ENCODE peak calls at places on chromosome 10, in seven cellular contexts. H, I, B, W, A, Y and V are unnamed samples.

GRCh38 chr10:130028465-130028819 is 64.4 kb upstream of the EBF3 start:
- DNase-seq in H (no peak), I (no peak), B (no peak), W (no peak), A (no peak), Y (peak), V (no peak)

GRCh38 chr10:69224862-69225657 is 4.9 kb downstream of the HKDC1 start:
- DNase-seq in H (no peak), I (no peak), B (no peak), W (no peak), A (no peak), Y (no peak), V (no peak)

GRCh38 chr10:5461201-5461585 is 38.2 kb downstream of the CALML5 start:
- DNase-seq in H (no peak), I (no peak), B (no peak), W (no peak), A (no peak), Y (no peak), V (no peak)

GRCh38 chr10:133334495-133335237 is 2.0 kb downstream of the CALY start:
- DNase-seq in H (no peak), I (no peak), B (no peak), W (no peak), A (no peak), Y (peak), V (no peak)

GRCh38 chr10:79413196-79413595 is 32.2 kb downstream of the ZCCHC24 start:
- DNase-seq in H (no peak), I (no peak), B (no peak), W (peak), A (no peak), Y (peak), V (no peak)

GRCh38 chr10:32687116-32687515 is 241.2 kb downstream of the CCDC7 start:
- DNase-seq in H (no peak), I (no peak), B (no peak), W (no peak), A (no peak), Y (no peak), V (no peak)

GRCh38 chr10:102595293-102595692 is 49.0 kb upstream of the TRIM8 start:
- DNase-seq in H (no peak), I (no peak), B (no peak), W (no peak), A (no peak), Y (no peak), V (no peak)

GRCh38 chr10:119401671-119402395 is 140.7 kb downstream of the RGS10 start:
- DNase-seq in H (no peak), I (peak), B (peak), W (peak), A (peak), Y (no peak), V (peak)

GRCh38 chr10:6148908-6149307 is 53.8 kb upstream of the PFKFB3 start:
- DNase-seq in H (no peak), I (no peak), B (no peak), W (no peak), A (no peak), Y (no peak), V (no peak)

GRCh38 chr10:27819781-27820531 is 74.3 kb upstream of the MKX start:
- DNase-seq in H (peak), I (peak), B (no peak), W (peak), A (no peak), Y (no peak), V (no peak)

GRCh38 chr10:122142652-122143237 is 128.4 kb upstream of the BTBD16 start:
- DNase-seq in H (peak), I (no peak), B (peak), W (no peak), A (no peak), Y (peak), V (no peak)

GRCh38 chr10:91604936-91605534 is 27.8 kb downstream of the PPP1R3C start:
- DNase-seq in H (no peak), I (no peak), B (no peak), W (no peak), A (no peak), Y (no peak), V (no peak)

GRCh38 chr10:69890065-69890831 is 88.5 kb downstream of the COL13A1 start:
- DNase-seq in H (peak), I (no peak), B (peak), W (no peak), A (no peak), Y (no peak), V (no peak)

GRCh38 chr10:61325183-61325582 is 128.0 kb downstream of the TMEM26 start:
- DNase-seq in H (no peak), I (no peak), B (no peak), W (no peak), A (no peak), Y (no peak), V (no peak)

GRCh38 chr10:93541402-93542357 is 24.8 kb upstream of the FFAR4 start:
- DNase-seq in H (peak), I (no peak), B (peak), W (peak), A (peak), Y (no peak), V (peak)

GRCh38 chr10:44907576-44907975 is 3.6 kb upstream of the TMEM72 start:
- DNase-seq in H (peak), I (no peak), B (no peak), W (no peak), A (no peak), Y (no peak), V (no peak)

GRCh38 chr10:1611936-1612550 is 125.3 kb downstream of the ADARB2 start:
- DNase-seq in H (no peak), I (no peak), B (no peak), W (no peak), A (no peak), Y (peak), V (no peak)

GRCh38 chr10:133438711-133439273 is 14.4 kb upstream of the SPRN start:
- DNase-seq in H (no peak), I (no peak), B (no peak), W (no peak), A (peak), Y (no peak), V (no peak)

GRCh38 chr10:3123571-3124411 is 48.8 kb downstream of the PITRM1 start:
- DNase-seq in H (peak), I (no peak), B (no peak), W (peak), A (no peak), Y (no peak), V (no peak)

GRCh38 chr10:94011296-94011695 is 17.6 kb downstream of the PLCE1 start:
- DNase-seq in H (no peak), I (no peak), B (no peak), W (no peak), A (no peak), Y (no peak), V (no peak)

GRCh38 chr10:86645111-86645445 is 9.3 kb upstream of the OPN4 start:
- DNase-seq in H (no peak), I (no peak), B (peak), W (no peak), A (no peak), Y (no peak), V (no peak)

GRCh38 chr10:132006966-132007365 is 25.2 kb upstream of the BNIP3 start:
- DNase-seq in H (no peak), I (no peak), B (no peak), W (no peak), A (no peak), Y (no peak), V (no peak)

GRCh38 chr10:95513941-95514392 is 47.2 kb downstream of the SORBS1 start:
- DNase-seq in H (no peak), I (no peak), B (peak), W (peak), A (no peak), Y (no peak), V (peak)

GRCh38 chr10:116385994-116386809 is 41.4 kb upstream of the PNLIPRP3 start:
- DNase-seq in H (no peak), I (no peak), B (no peak), W (no peak), A (peak), Y (no peak), V (no peak)

GRCh38 chr10:20858292-20859124 is 38.6 kb downstream of the NEBL start:
- DNase-seq in H (no peak), I (no peak), B (no peak), W (no peak), A (peak), Y (no peak), V (no peak)

GRCh38 chr10:73785721-73786511 is 510 bp downstream of the ZSWIM8 start:
- DNase-seq in H (peak), I (no peak), B (peak), W (peak), A (no peak), Y (peak), V (no peak)

GRCh38 chr10:10527861-10528562 is 489.7 kb upstream of the CELF2 start:
- DNase-seq in H (no peak), I (no peak), B (no peak), W (no peak), A (no peak), Y (no peak), V (no peak)

GRCh38 chr10:119724630-119725549 is 960 bp upstream of the INPP5F start:
- DNase-seq in H (peak), I (no peak), B (no peak), W (no peak), A (no peak), Y (no peak), V (no peak)

GRCh38 chr10:13712799-13713581 is 126.2 kb downstream of the PRPF18 start:
- DNase-seq in H (peak), I (peak), B (peak), W (peak), A (peak), Y (peak), V (peak)

GRCh38 chr10:12937527-12937926 is 64.0 kb downstream of the CCDC3 start:
- DNase-seq in H (no peak), I (no peak), B (no peak), W (no peak), A (no peak), Y (no peak), V (no peak)

GRCh38 chr10:104824378-104825006 is 183.4 kb downstream of the SORCS3 start:
- DNase-seq in H (no peak), I (no peak), B (peak), W (no peak), A (peak), Y (no peak), V (no peak)

GRCh38 chr10:86942441-86943315 is 14.7 kb downstream of the MMRN2 start:
- DNase-seq in H (no peak), I (no peak), B (peak), W (no peak), A (no peak), Y (peak), V (no peak)

GRCh38 chr10:97572214-97572989 is at the start of gene ANKRD2:
- DNase-seq in H (peak), I (peak), B (peak), W (peak), A (peak), Y (peak), V (peak)

GRCh38 chr10:38143587-38143986 is 49.5 kb downstream of the ZNF37A start:
- DNase-seq in H (no peak), I (no peak), B (no peak), W (no peak), A (no peak), Y (no peak), V (no peak)

GRCh38 chr10:125161570-125162139 is 1.3 kb upstream of the CTBP2 start:
- DNase-seq in H (peak), I (peak), B (peak), W (no peak), A (no peak), Y (peak), V (peak)

GRCh38 chr10:64396105-64396504 is 874.9 kb downstream of the REEP3 start:
- DNase-seq in H (no peak), I (no peak), B (no peak), W (no peak), A (no peak), Y (no peak), V (no peak)

GRCh38 chr10:17708806-17709205 is 43.2 kb upstream of the TMEM236 start:
- DNase-seq in H (no peak), I (no peak), B (no peak), W (no peak), A (no peak), Y (no peak), V (no peak)

GRCh38 chr10:593901-594457 is 95.5 kb downstream of the DIP2C start:
- DNase-seq in H (no peak), I (peak), B (peak), W (peak), A (no peak), Y (no peak), V (peak)
- TF ChIP-seq POLR2A in H (no peak), I (no peak), B (no peak), W (no peak), A (no peak), Y (no peak), V (no peak)

DNA sequence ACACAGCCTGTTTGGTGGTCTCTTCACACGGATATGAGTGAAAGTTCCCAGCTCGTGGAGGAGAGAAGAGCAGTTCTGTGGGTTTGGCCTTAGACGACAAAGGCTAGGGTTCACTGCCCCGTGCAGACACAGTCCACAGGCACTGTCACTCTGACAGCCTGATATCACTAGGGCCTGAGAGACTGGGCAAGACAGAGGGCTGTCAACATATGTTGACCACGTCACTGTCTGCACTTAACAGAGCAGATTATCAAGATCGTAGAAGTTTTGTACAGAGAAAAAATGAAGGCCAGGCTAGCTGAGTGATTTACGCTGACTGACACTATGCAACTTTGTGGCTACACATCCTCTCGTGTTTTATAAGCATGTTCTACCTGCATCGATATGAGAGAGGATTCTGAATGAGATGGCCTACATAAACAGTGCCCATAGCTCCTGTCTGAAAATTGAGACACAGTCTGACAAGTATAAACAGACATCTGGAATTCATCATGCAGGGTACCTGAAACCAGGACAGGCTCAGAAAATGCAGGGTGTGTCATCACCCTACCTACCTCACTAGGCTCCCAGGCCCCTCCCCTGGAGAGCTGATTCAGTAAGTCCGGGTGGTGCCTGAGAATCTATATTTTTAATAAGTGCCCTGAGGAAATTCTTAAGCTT is 120.0 kb downstream of the SGMS1 start:
- DNase-seq in H (no peak), I (no peak), B (no peak), W (no peak), A (no peak), Y (no peak), V (no peak)
- H3K27ac ChIP-seq in H (no peak), I (no peak), B (no peak), W (no peak), A (no peak), Y (no peak), V (no peak)

DNA sequence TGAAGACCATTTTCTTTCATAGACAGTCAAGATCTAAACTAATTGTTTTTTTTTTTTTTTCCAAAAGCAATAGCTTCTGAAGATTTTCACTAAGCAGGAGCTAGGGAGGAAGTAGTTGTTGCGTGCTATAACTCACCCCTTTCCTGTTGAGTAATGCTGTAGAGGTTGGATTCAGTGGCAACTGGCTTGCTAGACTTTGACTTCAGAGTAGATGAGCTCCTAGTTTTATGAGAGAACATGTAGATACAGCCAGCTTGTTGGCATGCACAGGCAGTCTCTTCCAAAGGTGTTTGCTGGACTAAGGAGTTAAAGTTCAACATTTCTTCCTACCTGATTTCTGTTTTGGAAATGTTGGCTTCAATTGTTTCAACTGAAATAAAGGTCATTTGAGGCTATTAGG is 66.2 kb upstream of the MXI1 start:
- DNase-seq in H (no peak), I (no peak), B (no peak), W (no peak), A (no peak), Y (no peak), V (no peak)
- TF ChIP-seq POLR2A in H (no peak), I (no peak), B (no peak), W (no peak), A (no peak), Y (no peak), V (no peak)

GRCh38 chr10:74900297-74900696 is 73.9 kb downstream of the KAT6B start:
- DNase-seq in H (no peak), I (no peak), B (no peak), W (no peak), A (no peak), Y (no peak), V (no peak)
- H3K27ac ChIP-seq in H (no peak), I (no peak), B (no peak), W (no peak), A (no peak), Y (peak), V (no peak)

DNA sequence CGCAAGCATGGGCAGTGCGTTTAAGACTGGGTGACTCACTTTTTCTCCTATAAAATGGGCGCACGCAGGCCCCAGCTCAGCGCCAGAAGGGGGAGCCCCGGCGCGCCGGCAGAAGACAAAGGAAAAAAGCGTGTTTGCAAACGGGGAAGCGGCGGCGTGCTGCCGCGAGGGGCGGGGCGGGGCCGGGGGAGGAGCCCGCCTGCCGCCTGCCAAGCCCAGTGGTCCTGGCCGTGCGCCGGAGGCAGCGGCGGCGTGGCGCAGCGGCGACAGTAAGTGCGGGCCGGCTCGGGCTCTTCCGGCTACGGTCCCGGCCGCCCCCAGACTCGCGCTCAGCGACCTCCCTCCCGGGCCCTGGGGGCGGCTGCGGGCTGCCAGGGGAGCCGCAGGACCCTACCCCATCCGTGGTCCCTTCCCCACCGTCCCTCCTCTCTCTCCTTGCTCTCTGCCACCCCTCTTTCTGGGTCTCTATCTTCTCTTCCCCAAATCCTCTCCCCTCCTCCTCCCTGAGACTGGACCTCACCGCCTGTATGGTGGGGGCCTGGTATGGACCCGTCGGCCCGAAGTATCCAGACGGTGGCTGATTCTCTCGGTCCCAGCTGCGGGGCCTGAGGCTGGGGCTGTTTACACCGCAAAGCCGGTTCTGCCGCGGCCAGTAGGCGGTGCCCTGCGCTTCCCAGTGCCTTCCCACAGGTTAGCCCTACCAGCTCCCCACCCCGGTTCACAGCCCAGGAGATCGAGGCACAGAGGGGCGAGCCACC is at the start of gene SLC29A3:
- DNase-seq in H (peak), I (peak), B (peak), W (peak), A (peak), Y (peak), V (peak)
- TF ChIP-seq POLR2A in H (peak), I (peak), B (no peak), W (peak), A (peak), Y (no peak), V (peak)

GRCh38 chr10:67077376-67077775 is 151.5 kb downstream of the LRRTM3 start:
- DNase-seq in H (no peak), I (no peak), B (no peak), W (no peak), A (no peak), Y (no peak), V (no peak)
- H3K27ac ChIP-seq in H (no peak), I (no peak), B (no peak), W (no peak), A (no peak), Y (no peak), V (no peak)